ENCODE peak calls at places on chromosomes 3 and 15, in six cellular contexts. K is HCT116, T is H9, P is endodermal cell, V is IMR-90, I is MM.1S. M is an unnamed sample. For H3K9me3, the result is how much of the 10 kb centered on the place peaks cover.

GRCh38 chr15:92883643-92884458 is 16.3 kb upstream of the CHD2 start:
- DNase-seq in T (no peak), K (no peak), V (peak), P (no peak), I (peak), M (no peak)

GRCh38 chr3:157626817-157627216 is 123.6 kb upstream of the VEPH1 start:
- DNase-seq in T (no peak), P (no peak), I (no peak), K (no peak), V (no peak), M (no peak)

GRCh38 chr15:82014989-82015388 is 30.8 kb downstream of the MEX3B start:
- DNase-seq in K (no peak), V (peak), I (no peak), P (no peak), T (no peak), M (no peak)

GRCh38 chr3:53516339-53516738 is 21.9 kb downstream of the CACNA1D start:
- DNase-seq in T (no peak), I (no peak), K (no peak), P (no peak), V (no peak), M (no peak)

GRCh38 chr15:95556866-95557225 is 773.7 kb upstream of the NR2F2 start:
- DNase-seq in I (no peak), T (no peak), P (no peak), V (no peak), K (peak), M (no peak)

GRCh38 chr3:40690696-40691597 is 166.2 kb downstream of the ZNF621 start:
- DNase-seq in T (no peak), V (no peak), P (no peak), K (no peak), I (no peak), M (peak)

GRCh38 chr3:49792371-49793150 is 6.2 kb upstream of the IP6K1 start:
- DNase-seq in T (no peak), V (no peak), I (no peak), P (no peak), K (no peak), M (no peak)

GRCh38 chr3:63845215-63845614 is 18.4 kb downstream of the THOC7 start:
- DNase-seq in P (no peak), V (no peak), K (no peak), I (no peak), T (no peak), M (no peak)

GRCh38 chr3:27521179-27521871 is 37.1 kb upstream of the SLC4A7 start:
- DNase-seq in I (no peak), K (no peak), V (peak), P (no peak), T (no peak), M (no peak)

GRCh38 chr3:5205165-5205941 is 17.8 kb downstream of the EDEM1 start:
- DNase-seq in I (peak), T (no peak), P (no peak), V (peak), K (no peak), M (no peak)

GRCh38 chr15:80920271-80920699 is 69.3 kb downstream of the MESD start:
- DNase-seq in V (no peak), T (no peak), P (no peak), K (no peak), I (no peak), M (no peak)

GRCh38 chr15:39594056-39594763 is 13.3 kb downstream of the THBS1 start:
- DNase-seq in P (no peak), T (no peak), V (peak), K (no peak), I (no peak), M (peak)

GRCh38 chr3:74000715-74001114 is 376.0 kb upstream of the PDZRN3 start:
- DNase-seq in K (no peak), I (no peak), V (no peak), T (no peak), P (no peak), M (no peak)

GRCh38 chr3:50163572-50163971 is 8.4 kb downstream of the SEMA3F start:
- DNase-seq in K (no peak), T (no peak), V (no peak), I (no peak), P (no peak), M (no peak)

GRCh38 chr15:100671858-100672543 is 69.6 kb downstream of the ASB7 start:
- DNase-seq in T (peak), P (peak), V (peak), I (no peak), K (peak), M (no peak)

GRCh38 chr3:184677344-184678316 is 34.2 kb downstream of the MAGEF1 start:
- DNase-seq in P (peak), K (no peak), I (no peak), V (no peak), T (no peak), M (no peak)

GRCh38 chr15:72599855-72600464 is 54.5 kb upstream of the GOLGA6B start:
- DNase-seq in K (peak), T (no peak), P (peak), I (peak), V (peak), M (peak)

GRCh38 chr3:15923640-15924405 is 126.0 kb upstream of the ANKRD28 start:
- DNase-seq in V (peak), P (no peak), T (no peak), I (no peak), K (no peak), M (no peak)

GRCh38 chr15:41387646-41388045 is 14.7 kb downstream of the NDUFAF1 start:
- DNase-seq in T (no peak), K (no peak), V (no peak), P (no peak), I (no peak), M (no peak)

GRCh38 chr3:30618508-30618907 is 12.1 kb downstream of the TGFBR2 start:
- DNase-seq in V (no peak), T (no peak), P (no peak), I (no peak), K (no peak), M (no peak)

GRCh38 chr15:85444329-85444605 is 63.9 kb downstream of the AKAP13 start:
- DNase-seq in T (no peak), V (no peak), P (no peak), I (no peak), K (no peak), M (no peak)

GRCh38 chr15:85443046-85443445 is 62.6 kb downstream of the AKAP13 start:
- DNase-seq in P (no peak), I (no peak), T (no peak), K (no peak), V (no peak), M (no peak)

GRCh38 chr15:85445361-85445760 is 65.0 kb downstream of the AKAP13 start:
- DNase-seq in K (no peak), P (no peak), T (no peak), V (no peak), I (no peak), M (no peak)

GRCh38 chr15:85440451-85440850 is 60.0 kb downstream of the AKAP13 start:
- DNase-seq in I (no peak), T (no peak), V (no peak), P (no peak), K (no peak), M (no peak)

GRCh38 chr15:85443593-85444328 is 63.4 kb downstream of the AKAP13 start:
- DNase-seq in T (no peak), I (peak), V (peak), K (peak), P (peak), M (peak)
- TF ChIP-seq CTCF in T (no peak), I (no peak), V (peak), K (no peak), P (no peak), M (no peak)

GRCh38 chr3:192831111-192831644 is 86.5 kb downstream of the MB21D2 start:
- DNase-seq in I (no peak), V (peak), T (no peak), K (no peak), P (no peak), M (no peak)
- H3K9ac ChIP-seq in I (no peak), V (no peak), T (no peak), K (no peak), P (no peak), M (no peak)

GRCh38 chr15:25055356-25056068 is 100.7 kb downstream of the SNRPN start:
- DNase-seq in K (no peak), I (no peak), P (peak), V (no peak), T (peak), M (peak)
- H3K9me3 ChIP-seq in K (half or more), I (under half), P (half or more), V (half or more), T (half or more), M (under half)

DNA sequence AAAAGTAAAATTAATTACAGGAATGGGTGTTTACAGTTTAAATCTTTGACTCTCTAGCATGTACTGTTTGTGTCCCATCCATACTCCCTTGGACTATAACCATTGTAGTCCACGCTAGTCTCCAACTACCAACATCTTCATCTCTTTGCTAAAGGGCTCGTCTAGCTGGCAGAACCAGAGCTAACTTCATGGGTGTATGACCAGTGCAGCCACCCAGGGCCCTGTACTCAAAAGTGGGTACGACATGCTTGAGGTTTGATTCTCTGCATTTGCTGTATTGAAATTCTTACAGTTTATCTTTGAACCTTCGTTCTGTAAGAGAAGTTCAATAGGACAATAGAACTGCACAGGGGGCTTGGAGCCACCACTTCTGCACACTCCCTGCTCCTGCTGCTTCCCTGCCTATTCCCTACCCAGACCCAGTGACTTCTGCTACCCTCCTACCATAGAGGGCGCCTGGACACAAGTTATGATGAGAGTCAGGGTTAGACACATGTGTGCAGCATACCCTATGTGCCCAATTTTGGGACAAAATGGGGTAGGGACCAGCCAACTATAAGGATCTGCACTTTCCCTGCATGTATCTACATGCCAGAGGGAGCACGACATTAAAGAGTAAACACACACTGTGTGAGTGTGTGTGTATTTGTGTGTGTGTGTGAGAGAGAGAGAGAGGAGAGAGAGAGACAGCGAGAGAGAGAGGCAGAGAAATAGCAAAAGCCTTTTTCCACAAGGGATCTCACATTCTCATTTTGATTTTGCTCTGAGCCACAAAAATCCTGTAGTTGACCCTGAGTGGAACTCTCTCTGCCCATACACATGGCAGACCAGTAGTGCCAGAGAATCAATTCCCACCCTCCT is 59.0 kb upstream of the NECTIN3 start:
- DNase-seq in I (no peak), K (peak), T (peak), P (peak), V (no peak), M (peak)
- TF ChIP-seq CTCF in I (peak), K (peak), T (peak), P (peak), V (no peak), M (peak)

M was measured in colonic mucosa.